ENCODE peak calls at places on chromosomes 13 and 19, in six cellular contexts. W is AML-193; Q is astrocyte; H is lower lobe of right lung; X is KG1; V is CD4-positive, CD25-positive, alpha-beta regulatory T cell. E is an unnamed sample.

GRCh38 chr13:65508338-65508737 is 1721.8 kb downstream of the PCDH9 start:
- DNase-seq in W (no peak), Q (no peak), H (no peak), X (no peak), V (no peak), E (no peak)

GRCh38 chr19:343451-343931 is 1.1 kb downstream of the MIER2 start:
- DNase-seq in W (no peak), Q (no peak), H (no peak), X (no peak), V (no peak), E (no peak)

GRCh38 chr13:73273737-73274136 is 214.9 kb downstream of the KLF5 start:
- DNase-seq in W (no peak), Q (peak), H (no peak), X (no peak), V (no peak), E (peak)

GRCh38 chr13:43167058-43167457 is 143.7 kb downstream of the DNAJC15 start:
- DNase-seq in W (no peak), Q (no peak), H (no peak), X (no peak), V (no peak), E (no peak)

GRCh38 chr19:958967-959685 is 25.0 kb upstream of the WDR18 start:
- DNase-seq in W (no peak), Q (peak), H (no peak), X (no peak), V (no peak), E (peak)

GRCh38 chr13:46340631-46341111 is 46.4 kb downstream of the RUBCNL start:
- DNase-seq in W (no peak), Q (no peak), H (no peak), X (no peak), V (no peak), E (no peak)

GRCh38 chr13:31208554-31209122 is 8.9 kb downstream of the B3GLCT start:
- DNase-seq in W (no peak), Q (no peak), H (no peak), X (no peak), V (no peak), E (no peak)

GRCh38 chr19:7611541-7612279 is 16.0 kb downstream of the CAMSAP3 start:
- DNase-seq in W (no peak), Q (no peak), H (no peak), X (no peak), V (no peak), E (no peak)

GRCh38 chr13:111914241-111915103 is 152.5 kb upstream of the SOX1 start:
- DNase-seq in W (no peak), Q (no peak), H (no peak), X (no peak), V (no peak), E (no peak)